ENCODE peak calls at places on chromosomes 3 and 15, in five cellular contexts. N is IMR-90, K is K562, P is GM12878, G is HepG2. V is an unnamed sample.

GRCh38 chr3:138833908-138834358 is 795 bp downstream of the PIK3CB start:
- DNase-seq in G (no peak), N (peak; percentile 24), P (no peak), K (no peak), V (peak; percentile 36)

GRCh38 chr15:44501768-44502366 is 35.1 kb upstream of the EIF3J start:
- DNase-seq in N (peak; percentile 66), P (no peak), K (peak; percentile 32), G (peak; percentile 27), V (peak; percentile 54)

GRCh38 chr15:88257311-88257901 is 867 bp upstream of the NTRK3 start:
- DNase-seq in G (no peak), K (no peak), N (no peak), P (no peak), V (peak; percentile 55)

GRCh38 chr15:98599911-98600685 is 48.2 kb upstream of the IGF1R start:
- DNase-seq in K (no peak), P (peak; percentile 21), G (no peak), N (peak; percentile 71), V (no peak)

GRCh38 chr15:29822100-29822684 is at the start of gene TJP1:
- DNase-seq in P (no peak), K (peak; percentile 87), G (peak; percentile 39), N (peak; percentile 74), V (peak; percentile 95)

GRCh38 chr3:187737401-187738088 is 7.7 kb downstream of the BCL6 start:
- DNase-seq in G (no peak), K (peak; percentile 42), N (peak; percentile 65), P (no peak), V (peak; percentile 41)

GRCh38 chr3:195114026-195114425 is 156.9 kb downstream of the XXYLT1 start:
- DNase-seq in N (no peak), G (no peak), K (no peak), P (no peak), V (no peak)

GRCh38 chr3:55519016-55519415 is 31.9 kb upstream of the WNT5A start:
- DNase-seq in G (no peak), N (peak; percentile 80), P (no peak), K (no peak), V (no peak)

GRCh38 chr3:66035763-66036477 is 2.8 kb downstream of the MAGI1 start:
- DNase-seq in N (no peak), K (no peak), G (peak; percentile 59), P (no peak), V (no peak)

GRCh38 chr3:38158472-38158871 is 6.9 kb upstream of the OXSR1 start:
- DNase-seq in G (no peak), P (no peak), N (no peak), K (no peak), V (no peak)

GRCh38 chr3:38157117-38157516 is 8.2 kb upstream of the OXSR1 start:
- DNase-seq in N (no peak), G (no peak), K (no peak), P (no peak), V (no peak)

GRCh38 chr3:38154625-38155255 is 10.6 kb upstream of the OXSR1 start:
- DNase-seq in K (no peak), G (no peak), N (no peak), P (no peak), V (no peak)

GRCh38 chr3:38155825-38156224 is 9.5 kb upstream of the OXSR1 start:
- DNase-seq in G (no peak), K (no peak), N (no peak), P (no peak), V (no peak)

GRCh38 chr3:38157562-38157961 is 7.8 kb upstream of the OXSR1 start:
- DNase-seq in N (no peak), G (no peak), K (no peak), P (no peak), V (no peak)
- TF ChIP-seq SMC3 in N (no peak), G (no peak), K (no peak), P (no peak), V (no peak)

GRCh38 chr15:79310612-79310984 is 314 bp upstream of the TMED3 start:
- DNase-seq in K (no peak), G (peak; percentile 9), P (no peak), N (peak; percentile 21), V (no peak)
- H3K9ac ChIP-seq in K (peak overlapping the region; percentile 31), G (peak overlapping the region; percentile 40), P (no peak overlapping the region), N (peak overlapping the region; percentile 48), V (no peak overlapping the region)

DNA sequence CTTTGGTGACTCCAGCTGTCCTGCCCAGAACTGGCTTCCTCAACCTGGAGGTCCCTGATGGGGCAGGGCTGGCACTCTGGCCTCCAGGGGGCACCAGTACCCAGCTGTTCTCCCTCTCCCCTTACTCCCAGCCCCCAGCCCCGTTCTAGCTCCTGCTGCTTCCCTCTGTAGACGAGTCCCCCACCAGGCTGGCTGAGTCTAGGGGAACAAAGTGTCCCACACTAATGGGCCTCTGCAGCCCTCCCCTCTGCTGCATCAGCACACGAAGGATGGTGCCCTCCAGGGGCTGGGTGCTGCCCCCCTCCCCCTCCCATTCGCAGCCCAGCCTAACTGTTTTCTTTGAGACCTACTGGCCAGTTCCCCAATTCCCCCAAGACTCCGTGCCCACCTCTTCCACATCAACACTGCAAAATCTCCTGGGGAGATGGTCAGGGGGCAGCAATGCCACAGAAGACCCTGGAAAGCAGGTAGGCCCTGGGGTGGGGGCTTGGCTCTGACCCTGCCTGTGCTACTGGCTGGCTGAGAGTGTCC is 4.2 kb downstream of the RHCG start:
- DNase-seq in G (no peak), N (no peak), K (no peak), P (no peak), V (peak; percentile 73)
- TF ChIP-seq SMC3 in G (no peak), N (no peak), K (no peak), P (no peak), V (peak; percentile 20)

GRCh38 chr3:194030372-194030771 is 105.6 kb upstream of the HES1 start:
- DNase-seq in P (no peak), G (peak; percentile 43), K (no peak), N (no peak), V (no peak)

GRCh38 chr3:194031867-194032635 is 103.9 kb upstream of the HES1 start:
- DNase-seq in K (no peak), N (no peak), G (no peak), P (no peak), V (no peak)

GRCh38 chr3:194031349-194031748 is 104.6 kb upstream of the HES1 start:
- DNase-seq in G (no peak), P (no peak), K (no peak), N (no peak), V (no peak)

GRCh38 chr3:194034556-194035336 is 101.2 kb upstream of the HES1 start:
- DNase-seq in P (no peak), N (no peak), K (no peak), G (no peak), V (no peak)

GRCh38 chr3:194032828-194033435 is 103.0 kb upstream of the HES1 start:
- DNase-seq in K (no peak), G (no peak), N (no peak), P (no peak), V (no peak)
- H3K9ac ChIP-seq in K (no peak overlapping the region), G (no peak overlapping the region), N (no peak overlapping the region), P (no peak overlapping the region), V (no peak overlapping the region)

GRCh38 chr15:95558131-95558530 is 772.4 kb upstream of the NR2F2 start:
- DNase-seq in N (peak; percentile 39), P (no peak), K (no peak), G (no peak), V (no peak)

GRCh38 chr15:95557226-95558046 is 773.1 kb upstream of the NR2F2 start:
- DNase-seq in G (peak; percentile 1), N (peak; percentile 95), P (peak; percentile 12), K (peak; percentile 54), V (no peak)

GRCh38 chr15:95561463-95561862 is 769.0 kb upstream of the NR2F2 start:
- DNase-seq in N (peak; percentile 55), P (no peak), G (no peak), K (no peak), V (no peak)

GRCh38 chr15:95558916-95559315 is 771.6 kb upstream of the NR2F2 start:
- DNase-seq in P (no peak), N (peak; percentile 40), K (no peak), G (no peak), V (no peak)

DNA sequence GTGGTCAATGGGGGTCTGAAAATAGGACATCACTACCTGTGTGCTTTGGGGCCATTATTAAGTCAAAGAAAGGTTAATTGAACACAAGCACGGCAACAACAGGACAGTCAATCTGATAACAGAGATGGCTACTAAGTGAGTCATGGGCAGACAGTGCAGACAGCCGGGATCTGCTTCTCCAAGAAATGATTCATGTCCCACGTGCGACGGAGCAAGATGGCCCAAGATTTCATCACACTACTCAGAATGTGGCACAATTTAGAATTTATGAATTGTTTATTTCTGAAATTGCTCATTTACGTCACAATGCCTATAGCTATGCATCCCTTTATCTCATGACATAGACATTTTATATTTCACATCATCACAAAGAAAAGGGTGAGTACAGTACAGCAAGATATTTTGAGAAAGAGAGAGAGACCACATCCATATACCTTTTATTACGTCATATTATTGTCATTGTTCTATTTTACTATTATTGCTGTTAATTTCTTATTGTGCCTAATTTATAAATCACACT is 770.6 kb upstream of the NR2F2 start:
- DNase-seq in K (peak; percentile 22), G (no peak), N (peak; percentile 97), P (no peak), V (no peak)
- TF ChIP-seq SMC3 in K (no peak), G (no peak), N (no peak), P (no peak), V (no peak)

GRCh38 chr15:70812827-70813364 is 41.1 kb downstream of the LARP6 start:
- DNase-seq in P (no peak), G (no peak), K (no peak), N (no peak), V (no peak)

GRCh38 chr15:70815604-70816003 is 38.4 kb downstream of the LARP6 start:
- DNase-seq in P (no peak), K (no peak), N (peak; percentile 46), G (peak; percentile 57), V (no peak)

GRCh38 chr15:70820214-70820613 is 33.7 kb downstream of the LARP6 start:
- DNase-seq in P (no peak), K (no peak), G (no peak), N (no peak), V (no peak)

GRCh38 chr15:70817266-70817665 is 36.7 kb downstream of the LARP6 start:
- DNase-seq in N (no peak), K (no peak), G (no peak), P (no peak), V (no peak)

DNA sequence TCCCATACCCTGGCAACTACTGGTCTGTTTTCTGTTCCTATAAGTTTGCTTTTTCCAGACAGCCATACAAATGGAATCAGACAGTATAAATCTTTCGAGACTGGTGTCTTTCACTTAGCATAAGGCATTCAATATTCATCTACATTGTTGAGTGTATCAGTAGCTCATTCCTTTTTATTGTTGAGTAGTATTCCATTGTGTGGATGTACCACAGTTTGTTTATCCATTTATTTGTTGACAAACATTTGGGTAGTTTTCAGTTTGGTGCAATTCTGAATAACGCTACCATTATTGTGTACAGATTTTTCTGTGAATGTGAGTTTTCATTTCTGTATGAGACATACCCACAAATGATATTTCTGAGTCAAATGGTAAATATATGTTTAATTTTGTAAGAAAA is 35.4 kb downstream of the LARP6 start:
- DNase-seq in P (no peak), G (no peak), N (no peak), K (no peak), V (no peak)
- H3K9ac ChIP-seq in P (no peak overlapping the region), G (no peak overlapping the region), N (no peak overlapping the region), K (no peak overlapping the region), V (no peak overlapping the region)

GRCh38 chr15:96851613-96852012 is 521.1 kb downstream of the NR2F2 start:
- DNase-seq in N (peak; percentile 12), K (no peak), G (no peak), P (no peak), V (no peak)
- TF ChIP-seq SMC3 in N (no peak), K (no peak), G (no peak), P (no peak), V (no peak)

GRCh38 chr3:47425959-47426358 is 45.1 kb downstream of the PTPN23 start:
- DNase-seq in N (no peak), P (no peak), K (no peak), G (no peak), V (peak; percentile 12)
- H3K9ac ChIP-seq in N (no peak overlapping the region), P (no peak overlapping the region), K (no peak overlapping the region), G (peak overlapping the region; percentile 20), V (no peak overlapping the region)

V was measured in SK-N-SH.